ENCODE peak calls at places on chromosomes 6 and 20, in eight cellular contexts. M, J, X, N, T, C, K and H are unnamed samples.

GRCh38 chr20:38833857-38834164 is 28.3 kb downstream of the PPP1R16B start:
- DNase-seq in N (no peak), T (peak; percentile 23), X (no peak), C (no peak), M (no peak), J (no peak), K (no peak), H (no peak)

GRCh38 chr6:31114970-31115849 is 610 bp downstream of the PSORS1C1 start:
- DNase-seq in C (no peak), J (no peak), N (peak; percentile 79), K (no peak), X (peak; percentile 24), M (no peak), T (no peak), H (no peak)

GRCh38 chr6:168648240-168648639 is 207.3 kb downstream of the SMOC2 start:
- DNase-seq in J (peak; percentile 66), X (no peak), M (no peak), N (no peak), C (no peak), K (no peak), T (no peak), H (no peak)

GRCh38 chr6:2714359-2714895 is 36.3 kb downstream of the MYLK4 start:
- DNase-seq in K (no peak), J (no peak), M (no peak), X (peak; percentile 58), C (no peak), N (peak; percentile 49), T (no peak), H (peak; percentile 95)

GRCh38 chr20:5504061-5504739 is 187.4 kb upstream of the PROKR2 start:
- DNase-seq in K (peak; percentile 9), T (no peak), M (peak; percentile 53), C (no peak), X (no peak), J (peak; percentile 91), N (no peak), H (peak; percentile 45)

GRCh38 chr20:49052334-49052733 is 6.2 kb downstream of the CSE1L start:
- DNase-seq in N (peak; percentile 10), J (no peak), M (no peak), K (no peak), C (no peak), X (peak; percentile 31), T (no peak), H (no peak)

GRCh38 chr6:139112146-139112545 is 22.7 kb upstream of the HECA start:
- DNase-seq in T (no peak), N (no peak), C (no peak), K (no peak), X (peak; percentile 63), M (no peak), J (no peak), H (no peak)

GRCh38 chr6:29884261-29884660 is 56.6 kb downstream of the HLA-G start:
- DNase-seq in X (no peak), J (no peak), M (no peak), T (no peak), C (no peak), K (no peak), N (no peak), H (no peak)

GRCh38 chr20:13220194-13220856 is 749 bp upstream of the ISM1 start:
- DNase-seq in M (peak; percentile 71), X (peak; percentile 45), C (no peak), K (no peak), N (peak; percentile 65), T (no peak), J (peak; percentile 64), H (no peak)

GRCh38 chr6:108363756-108364356 is 69.0 kb downstream of the AFG1L start:
- DNase-seq in T (no peak), C (no peak), J (no peak), X (peak; percentile 34), M (no peak), N (no peak), K (no peak), H (no peak)

GRCh38 chr6:102488729-102489128 is 1095.2 kb downstream of the GRIK2 start:
- DNase-seq in C (no peak), T (no peak), J (no peak), N (no peak), K (no peak), X (peak; percentile 46), M (no peak), H (no peak)

GRCh38 chr6:44133981-44134711 is 6.8 kb downstream of the TMEM63B start:
- DNase-seq in N (no peak), X (no peak), T (no peak), K (no peak), C (no peak), M (no peak), J (no peak), H (no peak)
- H3K4me3 ChIP-seq in N (no peak overlapping the region), X (no peak overlapping the region), T (no peak overlapping the region), K (no peak overlapping the region), C (no peak overlapping the region), M (no peak overlapping the region), J (no peak overlapping the region), H (no peak overlapping the region)

GRCh38 chr20:36402708-36403107 is 96.6 kb downstream of the DLGAP4 start:
- DNase-seq in T (no peak), K (no peak), C (no peak), X (no peak), J (no peak), N (no peak), M (no peak), H (no peak)
- H3K27ac ChIP-seq in T (no peak overlapping the region), K (no peak overlapping the region), C (no peak overlapping the region), X (no peak overlapping the region), J (no peak overlapping the region), N (no peak overlapping the region), M (no peak overlapping the region), H (no peak overlapping the region)

GRCh38 chr20:14497004-14497403 is 159.6 kb upstream of the FLRT3 start:
- DNase-seq in C (no peak), J (no peak), K (no peak), M (no peak), T (no peak), X (no peak), N (no peak), H (no peak)
- H3K4me1 ChIP-seq in C (no peaks in the 10 kb centered on the region), J (no peaks in the 10 kb centered on the region), K (no peaks in the 10 kb centered on the region), M (no peaks in the 10 kb centered on the region), T (no peaks in the 10 kb centered on the region), X (peaks cover 3% of the 10 kb centered on the region), N (no peaks in the 10 kb centered on the region), H (peaks cover 5% of the 10 kb centered on the region)

DNA sequence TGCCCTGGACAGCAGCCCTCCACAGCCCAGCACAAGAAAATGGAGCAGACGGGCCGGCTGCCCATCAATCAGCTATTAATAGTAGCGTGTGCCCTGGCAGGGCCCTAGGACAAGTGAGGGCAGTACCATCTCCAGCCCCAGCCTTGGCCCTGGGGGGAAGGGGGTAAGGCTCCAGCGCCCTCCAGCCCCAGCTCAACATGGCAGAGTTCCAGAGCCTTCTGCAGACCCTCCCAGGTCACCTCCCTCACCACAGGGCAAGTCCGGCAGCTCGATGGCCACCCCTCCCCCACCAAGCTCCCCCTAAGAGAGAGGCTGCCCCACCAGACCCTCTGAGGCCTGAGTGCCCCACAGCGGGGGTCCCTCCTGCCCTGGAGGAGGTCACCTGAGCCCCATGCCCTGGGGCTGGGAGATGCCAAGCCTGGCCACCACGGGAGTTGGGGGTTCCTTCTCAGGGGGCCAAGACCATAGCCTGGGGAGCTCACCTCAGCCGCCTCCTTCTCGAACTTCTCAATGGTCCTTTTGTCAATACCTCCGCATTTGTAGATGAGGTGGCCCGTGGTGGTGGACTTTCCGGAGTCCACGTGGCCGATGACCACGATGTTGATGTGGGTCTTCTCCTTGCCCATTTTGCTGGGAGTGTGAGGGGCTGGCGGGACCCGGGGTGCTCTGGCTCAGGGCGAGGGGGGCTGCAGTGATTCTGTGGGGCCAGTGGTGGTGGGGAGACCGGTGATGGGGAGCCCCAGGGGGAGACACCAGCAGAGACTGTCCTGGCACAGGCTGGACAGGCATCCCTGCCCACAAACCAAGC is 1.5 kb downstream of the EEF1A2 start:
- DNase-seq in X (no peak), T (no peak), J (peak; percentile 82), K (no peak), N (no peak), M (no peak), C (no peak), H (no peak)
- H3K4me3 ChIP-seq in X (no peak overlapping the region), T (no peak overlapping the region), J (peak overlapping the region; percentile 71), K (no peak overlapping the region), N (peak overlapping the region; percentile 99), M (no peak overlapping the region), C (no peak overlapping the region), H (no peak overlapping the region)